ENCODE peak calls at places on chromosome 17, in six cellular contexts. O is HCT116, H is GM12878, D is H1, P is K562, M is HepG2. K is an unnamed sample.
A peak's percentile ranks its signal among the peaks of the same experiment; 100 is the strongest.

GRCh38 chr17:29140631-29141483 is 39.3 kb downstream of the MYO18A start:
- DNase-seq in M (no peak), P (no peak), D (no peak), H (no peak), O (no peak), K (no peak)

GRCh38 chr17:60862482-60862881 is 184.8 kb downstream of the BCAS3 start:
- DNase-seq in H (no peak), D (no peak), O (no peak), M (no peak), P (no peak), K (no peak)

GRCh38 chr17:32104158-32104557 is 38.1 kb upstream of the RHOT1 start:
- DNase-seq in D (peak; percentile 39), P (no peak), H (no peak), M (no peak), O (no peak), K (no peak)

GRCh38 chr17:55734128-55734781 is 11.6 kb upstream of the TMEM100 start:
- DNase-seq in P (peak; percentile 44), M (no peak), O (no peak), H (no peak), D (no peak), K (no peak)

GRCh38 chr17:38706625-38707298 is 1.7 kb downstream of the MLLT6 start:
- DNase-seq in P (peak; percentile 37), D (peak; percentile 54), M (no peak), H (no peak), O (no peak), K (no peak)

GRCh38 chr17:38587956-38588771 is 17.6 kb downstream of the SRCIN1 start:
- DNase-seq in H (no peak), P (no peak), D (no peak), O (no peak), M (no peak), K (no peak)

GRCh38 chr17:78788451-78788850 is 6.4 kb upstream of the CYTH1 start:
- DNase-seq in P (no peak), O (no peak), M (no peak), D (no peak), H (no peak), K (no peak)

GRCh38 chr17:12727881-12728280 is 61.4 kb upstream of the ARHGAP44 start:
- DNase-seq in O (no peak), P (peak; percentile 15), H (no peak), M (no peak), D (no peak), K (no peak)

GRCh38 chr17:81601525-81602120 is 35.3 kb downstream of the NPLOC4 start:
- DNase-seq in D (peak; percentile 50), P (peak; percentile 56), H (peak; percentile 20), M (peak; percentile 62), O (peak; percentile 49), K (peak; percentile 22)

GRCh38 chr17:31919802-31920525 is 16.8 kb upstream of the SUZ12 start:
- DNase-seq in D (no peak), P (no peak), M (peak; percentile 6), O (no peak), H (no peak), K (no peak)

GRCh38 chr17:61335105-61335844 is 64.4 kb upstream of the TBX2 start:
- DNase-seq in O (no peak), M (peak; percentile 70), P (no peak), D (no peak), H (no peak), K (no peak)

GRCh38 chr17:77846531-77847085 is 111.9 kb upstream of the TNRC6C start:
- DNase-seq in P (no peak), H (no peak), O (no peak), M (no peak), D (no peak), K (no peak)

GRCh38 chr17:17535957-17536356 is 39.8 kb upstream of the RASD1 start:
- DNase-seq in M (no peak), D (no peak), P (no peak), O (no peak), H (no peak), K (no peak)

GRCh38 chr17:6455321-6455705 is 11.1 kb downstream of the PIMREG start:
- DNase-seq in P (no peak), H (no peak), O (no peak), D (peak; percentile 73), M (no peak), K (no peak)

GRCh38 chr17:80477647-80478478 is 1.5 kb upstream of the NPTX1 start:
- DNase-seq in M (no peak), P (peak; percentile 60), D (peak; percentile 82), O (no peak), H (no peak), K (no peak)

GRCh38 chr17:13003454-13003851 is 14.4 kb downstream of the ELAC2 start:
- DNase-seq in M (no peak), H (no peak), D (no peak), P (no peak), O (no peak), K (no peak)

GRCh38 chr17:17525331-17525730 is 29.1 kb upstream of the RASD1 start:
- DNase-seq in P (no peak), D (no peak), M (no peak), H (no peak), O (no peak), K (no peak)

GRCh38 chr17:76593338-76593737 is 7.7 kb upstream of the ST6GALNAC2 start:
- DNase-seq in D (no peak), M (no peak), H (no peak), P (no peak), O (peak; percentile 74), K (no peak)

GRCh38 chr17:31654936-31655335 is 204.1 kb downstream of the COPRS start:
- DNase-seq in O (no peak), M (no peak), P (no peak), H (no peak), D (no peak), K (no peak)

GRCh38 chr17:75904749-75905521 is at the start of gene MRPL38:
- DNase-seq in P (peak; percentile 96), H (peak; percentile 80), M (peak; percentile 95), O (peak; percentile 96), D (peak; percentile 98), K (peak; percentile 87)

GRCh38 chr17:62626719-62627218 is 701 bp upstream of the MRC2 start:
- DNase-seq in P (peak; percentile 11), O (no peak), D (no peak), M (peak; percentile 31), H (no peak), K (no peak)

GRCh38 chr17:19414396-19415280 is 3.6 kb downstream of the RNF112 start:
- DNase-seq in D (no peak), O (no peak), M (no peak), H (no peak), P (no peak), K (no peak)

GRCh38 chr17:58565389-58566311 is 51.2 kb upstream of the MTMR4 start:
- DNase-seq in M (no peak), P (no peak), H (no peak), O (no peak), D (no peak), K (peak; percentile 30)

GRCh38 chr17:17518951-17519350 is 22.8 kb upstream of the RASD1 start:
- DNase-seq in P (no peak), D (no peak), O (no peak), M (no peak), H (no peak), K (no peak)

GRCh38 chr17:6098466-6099180 is 28.4 kb downstream of the WSCD1 start:
- DNase-seq in P (no peak), M (no peak), D (no peak), O (no peak), H (no peak), K (no peak)

GRCh38 chr17:62994931-62995330 is 28.9 kb downstream of the TANC2 start:
- DNase-seq in M (no peak), H (no peak), P (peak; percentile 56), D (no peak), O (no peak), K (no peak)

GRCh38 chr17:31583795-31584340 is 192.4 kb downstream of the RAB11FIP4 start:
- DNase-seq in H (no peak), P (no peak), D (no peak), M (no peak), O (no peak), K (no peak)

GRCh38 chr17:50944902-50945720 is 79.0 kb upstream of the TOB1 start:
- DNase-seq in M (no peak), P (no peak), O (no peak), H (no peak), D (no peak), K (no peak)

GRCh38 chr17:50945779-50946222 is 79.6 kb upstream of the TOB1 start:
- DNase-seq in M (no peak), H (no peak), D (no peak), O (no peak), P (no peak), K (no peak)

GRCh38 chr17:50946223-50946890 is 80.2 kb upstream of the TOB1 start:
- DNase-seq in O (no peak), D (no peak), P (no peak), H (no peak), M (no peak), K (no peak)

GRCh38 chr17:50944054-50944901 is 78.1 kb upstream of the TOB1 start:
- DNase-seq in H (no peak), M (peak; percentile 97), D (peak; percentile 75), O (no peak), P (peak; percentile 96), K (no peak)

GRCh38 chr17:50943575-50943933 is 77.4 kb upstream of the TOB1 start:
- DNase-seq in P (peak; percentile 17), M (no peak), D (no peak), H (no peak), O (no peak), K (no peak)
- H3K4me3 ChIP-seq in P (peak overlapping the region; percentile 44), M (peak overlapping the region; percentile 73), D (no peak overlapping the region), H (no peak overlapping the region), O (no peak overlapping the region), K (no peak overlapping the region)

GRCh38 chr17:46962374-46962790 is 16.7 kb downstream of the RPRML start:
- DNase-seq in D (no peak), M (no peak), P (no peak), O (no peak), H (no peak), K (no peak)
- TF ChIP-seq ZNF274 in D (no peak), M (no peak), P (no peak), O (no peak), H (no peak), K (no peak)

DNA sequence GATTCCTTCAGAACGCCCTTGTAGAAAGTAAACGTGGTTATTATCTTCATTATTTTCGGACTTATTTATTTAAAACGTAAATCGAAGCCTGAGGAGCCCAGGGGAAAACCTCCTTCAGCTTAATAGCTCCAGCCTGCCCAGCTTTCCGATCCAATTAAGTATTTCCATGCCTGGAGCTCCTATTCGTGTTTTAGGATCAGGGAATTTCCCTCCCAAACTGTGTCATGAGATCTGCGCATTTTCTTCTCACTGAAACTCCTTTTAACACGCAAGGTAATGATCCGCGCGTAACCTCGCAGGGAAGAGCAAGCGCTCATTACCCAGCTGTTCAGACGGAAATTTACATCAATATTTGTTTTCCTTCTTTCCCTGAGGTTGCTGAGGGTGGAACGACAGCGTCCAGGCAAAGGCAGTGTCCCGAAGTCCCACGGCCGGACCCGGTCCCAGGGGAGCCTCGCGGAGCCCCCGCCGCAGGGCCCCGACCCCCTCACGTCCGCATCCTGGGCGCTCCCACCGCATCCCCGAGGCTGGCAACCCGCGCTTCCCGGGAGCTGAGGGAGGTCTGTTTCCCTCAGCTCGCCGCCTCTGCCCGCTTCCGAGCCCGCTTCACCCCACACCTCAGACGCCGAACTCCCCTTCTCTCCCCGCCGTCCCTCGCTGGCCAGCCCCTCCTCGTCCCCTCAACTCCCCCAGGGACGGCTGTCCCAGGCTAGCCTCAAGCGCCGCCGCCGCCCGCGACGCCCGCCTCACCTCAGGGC is 452 bp downstream of the ABCA5 start:
- DNase-seq in O (no peak), H (no peak), P (no peak), D (no peak), M (peak; percentile 7), K (no peak)
- TF ChIP-seq YY1 in O (no peak), H (no peak), P (no peak), D (no peak), M (no peak), K (no peak)

GRCh38 chr17:27471321-27472269 is 15.3 kb downstream of the KSR1 start:
- DNase-seq in P (no peak), H (peak; percentile 97), M (no peak), D (no peak), O (peak; percentile 41), K (no peak)
- H3K4me3 ChIP-seq in P (no peak overlapping the region), H (no peak overlapping the region), M (no peak overlapping the region), D (no peak overlapping the region), O (no peak overlapping the region), K (no peak overlapping the region)